ENCODE peak calls at places on chromosomes 16 and 17, in five cellular contexts. One of them, this sample, is unnamed.

GRCh38 chr17:46826116-46826515 is 7.6 kb upstream of the WNT3 start:
- DNase-seq in heart right ventricle: no peak
- DNase-seq in PC-3: no peak
- DNase-seq in tibial nerve: no peak
- DNase-seq in HCT116: no peak
- DNase-seq in this sample: no peak

GRCh38 chr16:83651871-83652270 is 155.9 kb upstream of the HSBP1 start:
- DNase-seq in heart right ventricle: no peak
- DNase-seq in PC-3: no peak
- DNase-seq in tibial nerve: no peak
- DNase-seq in HCT116: no peak
- DNase-seq in this sample: no peak

GRCh38 chr16:76541062-76541461 is 263.9 kb downstream of the CNTNAP4 start:
- DNase-seq in heart right ventricle: no peak
- DNase-seq in PC-3: no peak
- DNase-seq in tibial nerve: no peak
- DNase-seq in HCT116: no peak
- DNase-seq in this sample: no peak

GRCh38 chr16:71585318-71585703 is 8.4 kb upstream of the TAT start:
- DNase-seq in heart right ventricle: no peak
- DNase-seq in PC-3: no peak
- DNase-seq in tibial nerve: no peak
- DNase-seq in HCT116: no peak
- DNase-seq in this sample: no peak

GRCh38 chr16:66717112-66717675 is 20.7 kb upstream of the CMTM4 start:
- DNase-seq in heart right ventricle: peak; percentile 30
- DNase-seq in PC-3: peak; percentile 47
- DNase-seq in tibial nerve: no peak
- DNase-seq in HCT116: no peak
- DNase-seq in this sample: peak; percentile 33

GRCh38 chr16:53900678-53901077 is 196.7 kb downstream of the FTO start:
- DNase-seq in heart right ventricle: no peak
- DNase-seq in PC-3: no peak
- DNase-seq in tibial nerve: no peak
- DNase-seq in HCT116: no peak
- DNase-seq in this sample: no peak

GRCh38 chr16:31386157-31386984 is 6.8 kb upstream of the ITGAD start:
- DNase-seq in heart right ventricle: no peak
- DNase-seq in PC-3: peak; percentile 73
- DNase-seq in tibial nerve: no peak
- DNase-seq in HCT116: peak; percentile 54
- DNase-seq in this sample: no peak

GRCh38 chr17:55237268-55237667 is 27.5 kb upstream of the HLF start:
- DNase-seq in heart right ventricle: no peak
- DNase-seq in PC-3: no peak
- DNase-seq in tibial nerve: no peak
- DNase-seq in HCT116: no peak
- DNase-seq in this sample: no peak

GRCh38 chr16:77422196-77422784 is 12.5 kb downstream of the ADAMTS18 start:
- DNase-seq in heart right ventricle: no peak
- DNase-seq in PC-3: no peak
- DNase-seq in tibial nerve: no peak
- DNase-seq in HCT116: no peak
- DNase-seq in this sample: no peak

GRCh38 chr17:67891481-67892119 is 66.3 kb downstream of the BPTF start:
- DNase-seq in heart right ventricle: no peak
- DNase-seq in PC-3: peak; percentile 73
- DNase-seq in tibial nerve: no peak
- DNase-seq in HCT116: peak; percentile 6
- DNase-seq in this sample: no peak

GRCh38 chr16:85946680-85947510 is 47.9 kb downstream of the IRF8 start:
- DNase-seq in heart right ventricle: no peak
- DNase-seq in PC-3: no peak
- DNase-seq in tibial nerve: no peak
- DNase-seq in HCT116: no peak
- DNase-seq in this sample: no peak

GRCh38 chr16:2161911-2162310 is 6.3 kb downstream of the TRAF7 start:
- DNase-seq in heart right ventricle: no peak
- DNase-seq in PC-3: no peak
- DNase-seq in tibial nerve: no peak
- DNase-seq in HCT116: no peak
- DNase-seq in this sample: no peak

GRCh38 chr16:2159052-2159838 is 3.7 kb downstream of the TRAF7 start:
- DNase-seq in heart right ventricle: peak; percentile 52
- DNase-seq in PC-3: no peak
- DNase-seq in tibial nerve: peak; percentile 68
- DNase-seq in HCT116: no peak
- DNase-seq in this sample: peak; percentile 50

GRCh38 chr16:2162676-2163118 is 7.1 kb downstream of the TRAF7 start:
- DNase-seq in heart right ventricle: no peak
- DNase-seq in PC-3: peak; percentile 49
- DNase-seq in tibial nerve: no peak
- DNase-seq in HCT116: no peak
- DNase-seq in this sample: no peak

GRCh38 chr16:2163211-2163881 is 7.8 kb downstream of the TRAF7 start:
- DNase-seq in heart right ventricle: no peak
- DNase-seq in PC-3: peak; percentile 81
- DNase-seq in tibial nerve: no peak
- DNase-seq in HCT116: no peak
- DNase-seq in this sample: no peak

GRCh38 chr16:2160915-2161551 is 5.5 kb downstream of the TRAF7 start:
- DNase-seq in heart right ventricle: peak; percentile 51
- DNase-seq in PC-3: no peak
- DNase-seq in tibial nerve: peak; percentile 65
- DNase-seq in HCT116: no peak
- DNase-seq in this sample: peak; percentile 89
- H3K27ac ChIP-seq in heart right ventricle: no peak overlapping the region
- H3K27ac ChIP-seq in PC-3: no peak overlapping the region
- H3K27ac ChIP-seq in tibial nerve: peak overlapping the region; percentile 85
- H3K27ac ChIP-seq in HCT116: peak overlapping the region; percentile 90
- H3K27ac ChIP-seq in this sample: no peak overlapping the region

GRCh38 chr16:28880589-28880915 is 2.3 kb downstream of the ATP2A1 start:
- DNase-seq in heart right ventricle: no peak
- DNase-seq in PC-3: no peak
- DNase-seq in tibial nerve: no peak
- DNase-seq in HCT116: no peak
- DNase-seq in this sample: no peak
- H3K36me3 ChIP-seq in heart right ventricle: no peaks in the 10 kb centered on the region
- H3K36me3 ChIP-seq in PC-3: no peaks in the 10 kb centered on the region
- H3K36me3 ChIP-seq in tibial nerve: no peaks in the 10 kb centered on the region
- H3K36me3 ChIP-seq in HCT116: no peaks in the 10 kb centered on the region
- H3K36me3 ChIP-seq in this sample: peaks cover 17% of the 10 kb centered on the region

GRCh38 chr17:6557040-6557438 is 684 bp upstream of the PITPNM3 start:
- DNase-seq in heart right ventricle: no peak
- DNase-seq in PC-3: no peak
- DNase-seq in tibial nerve: no peak
- DNase-seq in HCT116: no peak
- DNase-seq in this sample: no peak

GRCh38 chr17:6554871-6555330 is 1.5 kb downstream of the PITPNM3 start:
- DNase-seq in heart right ventricle: no peak
- DNase-seq in PC-3: peak; percentile 20
- DNase-seq in tibial nerve: no peak
- DNase-seq in HCT116: no peak
- DNase-seq in this sample: no peak

GRCh38 chr17:6554336-6554735 is 2.0 kb downstream of the PITPNM3 start:
- DNase-seq in heart right ventricle: no peak
- DNase-seq in PC-3: no peak
- DNase-seq in tibial nerve: no peak
- DNase-seq in HCT116: no peak
- DNase-seq in this sample: no peak

GRCh38 chr17:6556121-6557039 is at the start of gene PITPNM3:
- DNase-seq in heart right ventricle: no peak
- DNase-seq in PC-3: peak; percentile 38
- DNase-seq in tibial nerve: no peak
- DNase-seq in HCT116: no peak
- DNase-seq in this sample: no peak

DNA sequence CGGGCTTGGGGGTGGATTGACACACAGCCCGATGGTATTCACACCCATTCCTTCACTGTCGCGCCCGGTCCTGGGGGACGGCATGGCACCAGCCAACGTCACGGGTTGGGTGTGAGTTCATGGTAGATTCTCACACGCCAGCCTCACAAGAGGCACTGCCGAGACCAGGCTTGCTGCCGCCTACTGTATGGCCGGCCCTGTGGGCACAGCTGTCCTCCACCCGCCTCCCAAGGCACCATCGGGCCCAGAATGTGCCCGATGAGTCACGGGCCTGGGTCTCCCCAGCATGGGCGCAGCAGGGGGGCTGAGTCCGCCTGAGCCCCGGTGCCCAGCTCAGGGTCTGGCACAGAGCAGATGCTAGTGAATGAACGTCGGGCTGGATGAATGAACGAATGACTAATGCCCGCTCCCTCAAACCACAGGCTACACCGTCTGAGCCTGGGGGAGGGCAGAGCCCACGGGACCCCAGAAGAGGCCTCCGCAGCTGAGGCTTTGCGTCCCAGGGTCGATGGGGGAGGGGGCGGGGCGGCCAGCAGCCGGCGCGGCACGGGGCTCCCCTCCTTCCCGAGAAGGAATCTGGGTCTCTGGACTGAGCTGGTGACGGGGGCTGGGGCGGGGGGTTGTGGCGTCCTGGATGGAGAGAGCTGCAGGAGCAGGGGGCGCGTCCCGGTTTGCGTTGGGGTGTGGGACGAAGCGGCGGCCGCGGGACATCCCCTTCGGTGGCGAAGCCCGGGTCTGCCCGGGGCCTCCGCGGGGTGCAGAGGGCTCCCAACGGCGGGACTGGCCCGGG is 829 bp downstream of the PITPNM3 start:
- DNase-seq in heart right ventricle: no peak
- DNase-seq in PC-3: peak; percentile 58
- DNase-seq in tibial nerve: no peak
- DNase-seq in HCT116: no peak
- DNase-seq in this sample: no peak
- H3K4me3 ChIP-seq in heart right ventricle: peak overlapping the region; percentile 54
- H3K4me3 ChIP-seq in PC-3: peak overlapping the region; percentile 82
- H3K4me3 ChIP-seq in tibial nerve: peak overlapping the region; percentile 64
- H3K4me3 ChIP-seq in HCT116: peak overlapping the region; percentile 62
- H3K4me3 ChIP-seq in this sample: peak overlapping the region; percentile 66

DNA sequence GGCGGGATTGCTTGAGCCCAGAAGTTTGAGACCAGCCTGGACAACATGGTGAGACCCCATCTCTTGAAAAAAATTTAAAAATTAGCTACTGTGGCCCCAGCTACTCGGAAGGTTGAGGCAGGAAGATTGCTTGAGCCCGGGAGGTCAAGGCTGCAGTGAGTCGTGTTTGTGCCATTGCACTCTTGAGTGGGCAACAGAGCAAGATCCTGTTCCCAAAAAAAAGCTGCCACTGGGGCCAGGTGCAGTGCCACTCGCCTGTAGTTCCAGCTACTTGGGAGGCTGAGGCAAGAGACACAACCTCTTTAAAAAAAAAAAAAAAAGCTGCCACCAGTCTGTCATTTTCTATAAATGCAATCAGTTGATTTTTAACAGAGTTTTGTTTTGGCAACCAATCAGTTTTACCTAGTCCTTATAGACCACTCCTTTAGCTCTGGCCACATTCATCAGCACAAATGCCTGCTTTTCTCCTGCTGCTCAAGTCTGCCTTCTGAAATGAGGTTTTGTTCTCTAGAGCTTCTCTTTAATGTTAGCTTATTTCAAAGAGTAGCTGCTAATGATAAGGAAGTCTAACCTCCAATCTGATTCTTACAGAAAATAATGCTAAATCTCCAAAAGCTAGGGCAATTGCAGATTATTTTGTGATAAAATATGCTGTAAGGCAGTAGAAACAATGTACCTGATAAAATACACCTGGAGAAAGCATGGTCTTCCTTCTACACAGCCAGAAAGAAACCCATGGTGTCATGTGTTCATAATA is 64.8 kb downstream of the TUBD1 start:
- DNase-seq in heart right ventricle: no peak
- DNase-seq in PC-3: peak; percentile 50
- DNase-seq in tibial nerve: no peak
- DNase-seq in HCT116: no peak
- DNase-seq in this sample: no peak
- H3K27ac ChIP-seq in heart right ventricle: no peak overlapping the region
- H3K27ac ChIP-seq in PC-3: peak overlapping the region; percentile 96
- H3K27ac ChIP-seq in tibial nerve: peak overlapping the region; percentile 78
- H3K27ac ChIP-seq in HCT116: peak overlapping the region; percentile 97
- H3K27ac ChIP-seq in this sample: peak overlapping the region; percentile 79